ENCODE peak calls at places on chromosomes 11 and 22, in nine cellular contexts. F, Z, Y, W, U, T, H, L and G are unnamed samples. For H3K36me3, the result is how much of the 10 kb centered on the place peaks cover.

GRCh38 chr22:47394504-47395440 is 632.3 kb downstream of the TBC1D22A start:
- DNase-seq in F (peak), Z (no peak), Y (no peak), W (no peak), U (no peak), T (no peak), H (no peak), L (no peak), G (no peak)

GRCh38 chr11:16352707-16353106 is 3.6 kb downstream of the SOX6 start:
- DNase-seq in F (no peak), Z (no peak), Y (no peak), W (no peak), U (no peak), T (no peak), H (no peak), L (no peak), G (no peak)

GRCh38 chr22:50544078-50544745 is 1.5 kb upstream of the KLHDC7B start:
- DNase-seq in F (peak), Z (no peak), Y (peak), W (peak), U (no peak), T (peak), H (peak), L (peak), G (peak)

GRCh38 chr11:47786373-47786772 is 19.2 kb upstream of the FNBP4 start:
- DNase-seq in F (peak), Z (no peak), Y (no peak), W (no peak), U (no peak), T (no peak), H (peak), L (no peak), G (peak)

GRCh38 chr11:36469881-36470802 is 39.9 kb downstream of the TRAF6 start:
- DNase-seq in F (peak), Z (peak), Y (no peak), W (no peak), U (no peak), T (no peak), H (no peak), L (no peak), G (peak)

GRCh38 chr11:47924184-47924671 is 56.1 kb upstream of the PTPRJ start:
- DNase-seq in F (peak), Z (peak), Y (no peak), W (peak), U (no peak), T (no peak), H (no peak), L (no peak), G (no peak)

GRCh38 chr22:27501191-27501936 is 300.2 kb downstream of the MN1 start:
- DNase-seq in F (no peak), Z (no peak), Y (no peak), W (no peak), U (no peak), T (no peak), H (no peak), L (no peak), G (no peak)

GRCh38 chr11:59144096-59144495 is 1.4 kb downstream of the FAM111A start:
- DNase-seq in F (no peak), Z (no peak), Y (no peak), W (peak), U (no peak), T (no peak), H (no peak), L (no peak), G (no peak)

GRCh38 chr11:111542606-111543275 is 2.2 kb downstream of the LAYN start:
- DNase-seq in F (no peak), Z (no peak), Y (no peak), W (no peak), U (no peak), T (no peak), H (no peak), L (no peak), G (no peak)

GRCh38 chr11:111539426-111540113 is 950 bp upstream of the LAYN start:
- DNase-seq in F (no peak), Z (no peak), Y (no peak), W (no peak), U (no peak), T (no peak), H (no peak), L (no peak), G (no peak)

GRCh38 chr11:111540114-111540920 is at the start of gene LAYN:
- DNase-seq in F (peak), Z (no peak), Y (no peak), W (no peak), U (no peak), T (peak), H (peak), L (peak), G (peak)

GRCh38 chr11:111540921-111541208 is 345 bp downstream of the LAYN start:
- DNase-seq in F (no peak), Z (no peak), Y (no peak), W (no peak), U (no peak), T (no peak), H (no peak), L (no peak), G (no peak)

GRCh38 chr11:111541209-111542061 is 915 bp downstream of the LAYN start:
- DNase-seq in F (peak), Z (peak), Y (no peak), W (peak), U (no peak), T (peak), H (peak), L (peak), G (peak)
- H3K27ac ChIP-seq in F (peak), Z (no peak), Y (peak), W (no peak), U (no peak), T (peak), H (peak), L (peak), G (no peak)

GRCh38 chr11:63277345-63277943 is 34.0 kb upstream of the SLC22A25 start:
- DNase-seq in F (no peak), Z (peak), Y (no peak), W (no peak), U (no peak), T (no peak), H (no peak), L (no peak), G (peak)
- TF ChIP-seq CTCF in F (no peak), Z (no peak), Y (no peak), W (no peak), U (peak), T (no peak), H (no peak), L (no peak), G (no peak)

DNA sequence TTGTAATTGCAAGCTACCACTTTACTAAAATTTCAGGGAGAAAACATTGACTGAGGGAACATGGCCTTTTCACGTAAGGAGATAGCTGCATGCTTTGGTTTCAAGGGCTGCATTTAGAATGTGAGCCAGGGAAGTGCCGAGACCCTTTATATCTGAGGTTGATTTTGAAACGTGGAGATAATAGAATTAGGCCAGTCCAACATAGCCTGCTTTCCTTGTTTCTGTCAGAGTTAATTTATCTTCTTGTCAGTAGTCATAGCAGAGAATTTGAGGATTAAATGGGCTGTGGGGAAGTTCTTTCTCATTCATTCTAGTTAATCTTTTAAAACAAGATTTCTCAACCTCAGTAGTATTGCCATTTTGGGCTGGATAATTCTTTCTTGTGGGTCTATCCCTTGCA is 12.2 kb downstream of the ALKBH3 start:
- DNase-seq in F (no peak), Z (no peak), Y (no peak), W (no peak), U (no peak), T (no peak), H (no peak), L (no peak), G (no peak)
- H3K36me3 ChIP-seq in F (under half), Z (under half), Y (under half), W (under half), U (half or more), T (under half), H (under half), L (under half), G (under half)

GRCh38 chr11:121366038-121366437 is 73.5 kb downstream of the SC5D start:
- DNase-seq in F (no peak), Z (no peak), Y (no peak), W (no peak), U (no peak), T (no peak), H (no peak), L (no peak), G (no peak)

GRCh38 chr11:121368504-121368903 is 75.9 kb downstream of the SC5D start:
- DNase-seq in F (no peak), Z (no peak), Y (no peak), W (no peak), U (no peak), T (no peak), H (no peak), L (no peak), G (no peak)

GRCh38 chr11:121366970-121367369 is 74.4 kb downstream of the SC5D start:
- DNase-seq in F (no peak), Z (no peak), Y (no peak), W (no peak), U (no peak), T (no peak), H (no peak), L (no peak), G (peak)

GRCh38 chr11:121369366-121369765 is 76.8 kb downstream of the SC5D start:
- DNase-seq in F (no peak), Z (no peak), Y (no peak), W (no peak), U (no peak), T (no peak), H (no peak), L (no peak), G (no peak)

GRCh38 chr11:121367434-121367833 is 74.9 kb downstream of the SC5D start:
- DNase-seq in F (no peak), Z (peak), Y (no peak), W (no peak), U (no peak), T (no peak), H (no peak), L (no peak), G (peak)
- H3K27ac ChIP-seq in F (no peak), Z (no peak), Y (no peak), W (no peak), U (no peak), T (no peak), H (no peak), L (no peak), G (no peak)

GRCh38 chr11:3214420-3214699 is 4.3 kb downstream of the MRGPRG start:
- DNase-seq in F (no peak), Z (no peak), Y (no peak), W (no peak), U (no peak), T (no peak), H (no peak), L (no peak), G (no peak)

GRCh38 chr11:3213659-3214419 is 4.8 kb downstream of the MRGPRG start:
- DNase-seq in F (no peak), Z (no peak), Y (no peak), W (no peak), U (no peak), T (no peak), H (no peak), L (no peak), G (no peak)

GRCh38 chr11:3215346-3216026 is 3.1 kb downstream of the MRGPRG start:
- DNase-seq in F (no peak), Z (no peak), Y (no peak), W (no peak), U (no peak), T (no peak), H (no peak), L (no peak), G (no peak)

GRCh38 chr11:3217751-3218482 is 696 bp downstream of the MRGPRG start:
- DNase-seq in F (no peak), Z (no peak), Y (no peak), W (no peak), U (no peak), T (peak), H (no peak), L (no peak), G (no peak)

GRCh38 chr11:3216027-3216525 is 2.5 kb downstream of the MRGPRG start:
- DNase-seq in F (no peak), Z (no peak), Y (no peak), W (no peak), U (no peak), T (no peak), H (no peak), L (no peak), G (no peak)
- TF ChIP-seq CTCF in F (no peak), Z (no peak), Y (no peak), W (no peak), U (no peak), T (no peak), H (no peak), L (no peak), G (no peak)

GRCh38 chr22:46104881-46105493 is 45.3 kb upstream of the PPARA start:
- DNase-seq in F (peak), Z (no peak), Y (no peak), W (no peak), U (no peak), T (no peak), H (no peak), L (no peak), G (no peak)
- H3K36me3 ChIP-seq in F (half or more), Z (under half), Y (under half), W (under half), U (half or more), T (under half), H (under half), L (under half), G (under half)

GRCh38 chr11:65865550-65866172 is 5.4 kb downstream of the MUS81 start:
- DNase-seq in F (no peak), Z (no peak), Y (no peak), W (no peak), U (no peak), T (peak), H (no peak), L (no peak), G (no peak)
- H3K27ac ChIP-seq in F (no peak), Z (no peak), Y (no peak), W (no peak), U (no peak), T (no peak), H (no peak), L (no peak), G (no peak)

GRCh38 chr11:32333335-32333991 is 101.9 kb downstream of the WT1 start:
- DNase-seq in F (peak), Z (peak), Y (peak), W (peak), U (no peak), T (peak), H (peak), L (peak), G (peak)
- TF ChIP-seq CTCF in F (peak), Z (peak), Y (peak), W (no peak), U (peak), T (no peak), H (no peak), L (no peak), G (peak)

GRCh38 chr11:95816037-95816436 is 25.7 kb downstream of the CEP57 start:
- DNase-seq in F (no peak), Z (no peak), Y (no peak), W (no peak), U (no peak), T (no peak), H (no peak), L (no peak), G (no peak)
- H3K36me3 ChIP-seq in F (under half), Z (under half), Y (under half), W (under half), U (half or more), T (under half), H (under half), L (under half), G (under half)